ENCODE peak calls at places on chromosomes 7 and 10, in seven cellular contexts. One of them, this sample, is unnamed.

GRCh38 chr7:92785923-92786322 is 50.5 kb downstream of the CDK6 start:
- DNase-seq in stimulated activated CD4-positive, alpha-beta T cell treated with anti-CD3 and anti-CD28 coated beads, Interleukin-4, amount 100 ng/mL, for 1 hour: no peak
- DNase-seq in mucosa of descending colon: no peak
- DNase-seq in NCI-H774: no peak
- DNase-seq in MM.1S: no peak
- DNase-seq in nucleus accumbens: no peak
- DNase-seq in gastrocnemius medialis: no peak
- DNase-seq in this sample: no peak

GRCh38 chr7:69932034-69932628 is 333.9 kb downstream of the AUTS2 start:
- DNase-seq in NCI-H774: peak; percentile 13
- DNase-seq in gastrocnemius medialis: no peak
- DNase-seq in MM.1S: no peak
- DNase-seq in mucosa of descending colon: peak; percentile 18
- DNase-seq in stimulated activated CD4-positive, alpha-beta T cell treated with anti-CD3 and anti-CD28 coated beads, Interleukin-4, amount 100 ng/mL, for 1 hour: no peak
- DNase-seq in nucleus accumbens: peak; percentile 10
- DNase-seq in this sample: peak; percentile 25

GRCh38 chr7:132878228-132878919 is 203.5 kb downstream of the CHCHD3 start:
- DNase-seq in MM.1S: no peak
- DNase-seq in mucosa of descending colon: peak; percentile 11
- DNase-seq in NCI-H774: no peak
- DNase-seq in nucleus accumbens: no peak
- DNase-seq in gastrocnemius medialis: no peak
- DNase-seq in stimulated activated CD4-positive, alpha-beta T cell treated with anti-CD3 and anti-CD28 coated beads, Interleukin-4, amount 100 ng/mL, for 1 hour: no peak
- DNase-seq in this sample: no peak

GRCh38 chr7:129502708-129503685 is 666 bp downstream of the SMKR1 start:
- DNase-seq in gastrocnemius medialis: no peak
- DNase-seq in MM.1S: peak; percentile 7
- DNase-seq in nucleus accumbens: no peak
- DNase-seq in stimulated activated CD4-positive, alpha-beta T cell treated with anti-CD3 and anti-CD28 coated beads, Interleukin-4, amount 100 ng/mL, for 1 hour: no peak
- DNase-seq in mucosa of descending colon: no peak
- DNase-seq in NCI-H774: no peak
- DNase-seq in this sample: no peak

GRCh38 chr10:90089724-90090123 is 388.3 kb downstream of the KIF20B start:
- DNase-seq in mucosa of descending colon: peak; percentile 8
- DNase-seq in MM.1S: no peak
- DNase-seq in gastrocnemius medialis: no peak
- DNase-seq in nucleus accumbens: no peak
- DNase-seq in stimulated activated CD4-positive, alpha-beta T cell treated with anti-CD3 and anti-CD28 coated beads, Interleukin-4, amount 100 ng/mL, for 1 hour: no peak
- DNase-seq in NCI-H774: no peak
- DNase-seq in this sample: no peak

GRCh38 chr10:79378647-79379511 is 31.6 kb downstream of the PPIF start:
- DNase-seq in nucleus accumbens: no peak
- DNase-seq in stimulated activated CD4-positive, alpha-beta T cell treated with anti-CD3 and anti-CD28 coated beads, Interleukin-4, amount 100 ng/mL, for 1 hour: no peak
- DNase-seq in gastrocnemius medialis: no peak
- DNase-seq in NCI-H774: no peak
- DNase-seq in mucosa of descending colon: no peak
- DNase-seq in MM.1S: no peak
- DNase-seq in this sample: no peak

GRCh38 chr7:569996-570800 is 50.6 kb upstream of the PDGFA start:
- DNase-seq in NCI-H774: no peak
- DNase-seq in nucleus accumbens: no peak
- DNase-seq in gastrocnemius medialis: no peak
- DNase-seq in MM.1S: no peak
- DNase-seq in stimulated activated CD4-positive, alpha-beta T cell treated with anti-CD3 and anti-CD28 coated beads, Interleukin-4, amount 100 ng/mL, for 1 hour: no peak
- DNase-seq in mucosa of descending colon: no peak
- DNase-seq in this sample: no peak

GRCh38 chr10:99530108-99531025 is 2.4 kb upstream of the NKX2-3 start:
- DNase-seq in nucleus accumbens: no peak
- DNase-seq in stimulated activated CD4-positive, alpha-beta T cell treated with anti-CD3 and anti-CD28 coated beads, Interleukin-4, amount 100 ng/mL, for 1 hour: no peak
- DNase-seq in MM.1S: no peak
- DNase-seq in NCI-H774: no peak
- DNase-seq in gastrocnemius medialis: no peak
- DNase-seq in mucosa of descending colon: no peak
- DNase-seq in this sample: no peak

GRCh38 chr10:122051609-122052385 is 62.8 kb downstream of the TACC2 start:
- DNase-seq in mucosa of descending colon: peak; percentile 85
- DNase-seq in NCI-H774: no peak
- DNase-seq in gastrocnemius medialis: peak; percentile 52
- DNase-seq in MM.1S: no peak
- DNase-seq in stimulated activated CD4-positive, alpha-beta T cell treated with anti-CD3 and anti-CD28 coated beads, Interleukin-4, amount 100 ng/mL, for 1 hour: no peak
- DNase-seq in nucleus accumbens: no peak
- DNase-seq in this sample: no peak

GRCh38 chr7:105806592-105807266 is 69.7 kb downstream of the ATXN7L1 start:
- DNase-seq in nucleus accumbens: no peak
- DNase-seq in stimulated activated CD4-positive, alpha-beta T cell treated with anti-CD3 and anti-CD28 coated beads, Interleukin-4, amount 100 ng/mL, for 1 hour: peak; percentile 68
- DNase-seq in NCI-H774: no peak
- DNase-seq in mucosa of descending colon: no peak
- DNase-seq in MM.1S: no peak
- DNase-seq in gastrocnemius medialis: no peak
- DNase-seq in this sample: no peak

GRCh38 chr10:60335708-60336107 is 54.0 kb downstream of the ANK3 start:
- DNase-seq in gastrocnemius medialis: no peak
- DNase-seq in nucleus accumbens: no peak
- DNase-seq in stimulated activated CD4-positive, alpha-beta T cell treated with anti-CD3 and anti-CD28 coated beads, Interleukin-4, amount 100 ng/mL, for 1 hour: no peak
- DNase-seq in mucosa of descending colon: no peak
- DNase-seq in MM.1S: no peak
- DNase-seq in NCI-H774: no peak
- DNase-seq in this sample: no peak

GRCh38 chr7:159093351-159093971 is 51.2 kb downstream of the VIPR2 start:
- DNase-seq in mucosa of descending colon: no peak
- DNase-seq in NCI-H774: no peak
- DNase-seq in nucleus accumbens: no peak
- DNase-seq in stimulated activated CD4-positive, alpha-beta T cell treated with anti-CD3 and anti-CD28 coated beads, Interleukin-4, amount 100 ng/mL, for 1 hour: no peak
- DNase-seq in MM.1S: no peak
- DNase-seq in gastrocnemius medialis: no peak
- DNase-seq in this sample: no peak

GRCh38 chr7:14436878-14437277 is 447.4 kb upstream of the ETV1 start:
- DNase-seq in stimulated activated CD4-positive, alpha-beta T cell treated with anti-CD3 and anti-CD28 coated beads, Interleukin-4, amount 100 ng/mL, for 1 hour: no peak
- DNase-seq in nucleus accumbens: no peak
- DNase-seq in NCI-H774: no peak
- DNase-seq in gastrocnemius medialis: no peak
- DNase-seq in mucosa of descending colon: no peak
- DNase-seq in MM.1S: no peak
- DNase-seq in this sample: no peak

GRCh38 chr10:5413012-5413938 is 918 bp downstream of the NET1 start:
- DNase-seq in mucosa of descending colon: no peak
- DNase-seq in nucleus accumbens: no peak
- DNase-seq in gastrocnemius medialis: peak; percentile 16
- DNase-seq in stimulated activated CD4-positive, alpha-beta T cell treated with anti-CD3 and anti-CD28 coated beads, Interleukin-4, amount 100 ng/mL, for 1 hour: no peak
- DNase-seq in MM.1S: no peak
- DNase-seq in NCI-H774: no peak
- DNase-seq in this sample: no peak

GRCh38 chr7:155765458-155765857 is 46.8 kb downstream of the SHH start:
- DNase-seq in nucleus accumbens: no peak
- DNase-seq in NCI-H774: no peak
- DNase-seq in gastrocnemius medialis: no peak
- DNase-seq in mucosa of descending colon: no peak
- DNase-seq in MM.1S: no peak
- DNase-seq in stimulated activated CD4-positive, alpha-beta T cell treated with anti-CD3 and anti-CD28 coated beads, Interleukin-4, amount 100 ng/mL, for 1 hour: no peak
- DNase-seq in this sample: no peak

GRCh38 chr7:106138776-106139175 is 26.7 kb upstream of the SYPL1 start:
- DNase-seq in nucleus accumbens: no peak
- DNase-seq in mucosa of descending colon: no peak
- DNase-seq in MM.1S: no peak
- DNase-seq in NCI-H774: no peak
- DNase-seq in gastrocnemius medialis: no peak
- DNase-seq in stimulated activated CD4-positive, alpha-beta T cell treated with anti-CD3 and anti-CD28 coated beads, Interleukin-4, amount 100 ng/mL, for 1 hour: no peak
- DNase-seq in this sample: no peak

GRCh38 chr10:6300106-6300783 is 97.5 kb downstream of the PFKFB3 start:
- DNase-seq in NCI-H774: no peak
- DNase-seq in MM.1S: peak; percentile 78
- DNase-seq in nucleus accumbens: no peak
- DNase-seq in gastrocnemius medialis: no peak
- DNase-seq in mucosa of descending colon: peak; percentile 41
- DNase-seq in stimulated activated CD4-positive, alpha-beta T cell treated with anti-CD3 and anti-CD28 coated beads, Interleukin-4, amount 100 ng/mL, for 1 hour: no peak
- DNase-seq in this sample: no peak

GRCh38 chr10:70404906-70405824 is 1.2 kb downstream of the EIF4EBP2 start:
- DNase-seq in MM.1S: peak; percentile 61
- DNase-seq in stimulated activated CD4-positive, alpha-beta T cell treated with anti-CD3 and anti-CD28 coated beads, Interleukin-4, amount 100 ng/mL, for 1 hour: peak; percentile 6
- DNase-seq in gastrocnemius medialis: peak; percentile 96
- DNase-seq in mucosa of descending colon: peak; percentile 86
- DNase-seq in nucleus accumbens: peak; percentile 41
- DNase-seq in NCI-H774: no peak
- DNase-seq in this sample: no peak

GRCh38 chr7:102925962-102926825 is 13.4 kb downstream of the LRRC17 start:
- DNase-seq in stimulated activated CD4-positive, alpha-beta T cell treated with anti-CD3 and anti-CD28 coated beads, Interleukin-4, amount 100 ng/mL, for 1 hour: no peak
- DNase-seq in gastrocnemius medialis: no peak
- DNase-seq in mucosa of descending colon: no peak
- DNase-seq in nucleus accumbens: no peak
- DNase-seq in NCI-H774: no peak
- DNase-seq in MM.1S: no peak
- DNase-seq in this sample: no peak

GRCh38 chr10:27792191-27792590 is 46.6 kb upstream of the MKX start:
- DNase-seq in gastrocnemius medialis: no peak
- DNase-seq in stimulated activated CD4-positive, alpha-beta T cell treated with anti-CD3 and anti-CD28 coated beads, Interleukin-4, amount 100 ng/mL, for 1 hour: no peak
- DNase-seq in nucleus accumbens: no peak
- DNase-seq in mucosa of descending colon: no peak
- DNase-seq in NCI-H774: no peak
- DNase-seq in MM.1S: no peak
- DNase-seq in this sample: no peak

GRCh38 chr7:13845601-13846000 is 143.9 kb downstream of the ETV1 start:
- DNase-seq in MM.1S: no peak
- DNase-seq in mucosa of descending colon: no peak
- DNase-seq in gastrocnemius medialis: no peak
- DNase-seq in nucleus accumbens: no peak
- DNase-seq in stimulated activated CD4-positive, alpha-beta T cell treated with anti-CD3 and anti-CD28 coated beads, Interleukin-4, amount 100 ng/mL, for 1 hour: no peak
- DNase-seq in NCI-H774: no peak
- DNase-seq in this sample: no peak

GRCh38 chr7:12107841-12108249 is 103.2 kb upstream of the TMEM106B start:
- DNase-seq in MM.1S: no peak
- DNase-seq in nucleus accumbens: no peak
- DNase-seq in stimulated activated CD4-positive, alpha-beta T cell treated with anti-CD3 and anti-CD28 coated beads, Interleukin-4, amount 100 ng/mL, for 1 hour: no peak
- DNase-seq in NCI-H774: no peak
- DNase-seq in gastrocnemius medialis: no peak
- DNase-seq in mucosa of descending colon: no peak
- DNase-seq in this sample: no peak

GRCh38 chr7:79236352-79237028 is 217.0 kb downstream of the MAGI2 start:
- DNase-seq in gastrocnemius medialis: no peak
- DNase-seq in stimulated activated CD4-positive, alpha-beta T cell treated with anti-CD3 and anti-CD28 coated beads, Interleukin-4, amount 100 ng/mL, for 1 hour: no peak
- DNase-seq in NCI-H774: no peak
- DNase-seq in nucleus accumbens: no peak
- DNase-seq in MM.1S: no peak
- DNase-seq in mucosa of descending colon: no peak
- DNase-seq in this sample: no peak

GRCh38 chr10:97567891-97568290 is 4.7 kb upstream of the ANKRD2 start:
- DNase-seq in stimulated activated CD4-positive, alpha-beta T cell treated with anti-CD3 and anti-CD28 coated beads, Interleukin-4, amount 100 ng/mL, for 1 hour: no peak
- DNase-seq in NCI-H774: no peak
- DNase-seq in mucosa of descending colon: no peak
- DNase-seq in nucleus accumbens: no peak
- DNase-seq in MM.1S: no peak
- DNase-seq in gastrocnemius medialis: no peak
- DNase-seq in this sample: no peak

GRCh38 chr7:157827045-157827862 is 490.4 kb downstream of the DNAJB6 start:
- DNase-seq in nucleus accumbens: no peak
- DNase-seq in NCI-H774: no peak
- DNase-seq in gastrocnemius medialis: no peak
- DNase-seq in mucosa of descending colon: no peak
- DNase-seq in stimulated activated CD4-positive, alpha-beta T cell treated with anti-CD3 and anti-CD28 coated beads, Interleukin-4, amount 100 ng/mL, for 1 hour: peak; percentile 39
- DNase-seq in MM.1S: no peak
- DNase-seq in this sample: no peak

GRCh38 chr10:99809931-99810615 is 27.6 kb downstream of the ABCC2 start:
- DNase-seq in nucleus accumbens: no peak
- DNase-seq in gastrocnemius medialis: peak; percentile 33
- DNase-seq in stimulated activated CD4-positive, alpha-beta T cell treated with anti-CD3 and anti-CD28 coated beads, Interleukin-4, amount 100 ng/mL, for 1 hour: no peak
- DNase-seq in NCI-H774: no peak
- DNase-seq in mucosa of descending colon: peak; percentile 10
- DNase-seq in MM.1S: no peak
- DNase-seq in this sample: no peak

GRCh38 chr10:36344240-36344639 is 702.1 kb upstream of the FZD8 start:
- DNase-seq in nucleus accumbens: no peak
- DNase-seq in gastrocnemius medialis: no peak
- DNase-seq in MM.1S: no peak
- DNase-seq in mucosa of descending colon: no peak
- DNase-seq in stimulated activated CD4-positive, alpha-beta T cell treated with anti-CD3 and anti-CD28 coated beads, Interleukin-4, amount 100 ng/mL, for 1 hour: no peak
- DNase-seq in NCI-H774: no peak
- DNase-seq in this sample: no peak

GRCh38 chr7:93331706-93332105 is 99.5 kb downstream of the VPS50 start:
- DNase-seq in stimulated activated CD4-positive, alpha-beta T cell treated with anti-CD3 and anti-CD28 coated beads, Interleukin-4, amount 100 ng/mL, for 1 hour: no peak
- DNase-seq in NCI-H774: no peak
- DNase-seq in nucleus accumbens: no peak
- DNase-seq in gastrocnemius medialis: no peak
- DNase-seq in mucosa of descending colon: no peak
- DNase-seq in MM.1S: no peak
- DNase-seq in this sample: no peak

GRCh38 chr10:112952282-112952991 is 2.4 kb downstream of the TCF7L2 start:
- DNase-seq in mucosa of descending colon: peak; percentile 36
- DNase-seq in MM.1S: no peak
- DNase-seq in gastrocnemius medialis: no peak
- DNase-seq in stimulated activated CD4-positive, alpha-beta T cell treated with anti-CD3 and anti-CD28 coated beads, Interleukin-4, amount 100 ng/mL, for 1 hour: peak; percentile 4
- DNase-seq in nucleus accumbens: no peak
- DNase-seq in NCI-H774: no peak
- DNase-seq in this sample: no peak

This sample was measured in NCI-H1105.